ENCODE peak calls at places on chromosomes 7 and 10, in four cellular contexts. E is psoas muscle, P is spleen, U is testis. D is an unnamed sample.

GRCh38 chr10:114285961-114286441 is 46.9 kb downstream of the VWA2 start:
- DNase-seq in U (no peak), E (peak), P (peak), D (no peak)

GRCh38 chr10:91354166-91354565 is 56.0 kb upstream of the HECTD2 start:
- DNase-seq in E (no peak), P (no peak), U (no peak), D (no peak)

GRCh38 chr7:131274986-131275385 is 52.7 kb upstream of the MKLN1 start:
- DNase-seq in P (no peak), E (no peak), U (no peak), D (no peak)

GRCh38 chr7:42227931-42228591 is 8.9 kb downstream of the GLI3 start:
- DNase-seq in U (peak), P (no peak), E (peak), D (peak)

GRCh38 chr10:128036746-128037542 is 89.3 kb downstream of the MKI67 start:
- DNase-seq in E (no peak), P (peak), U (no peak), D (peak)

GRCh38 chr7:40329601-40330153 is 194.9 kb downstream of the SUGCT start:
- DNase-seq in U (no peak), P (no peak), E (no peak), D (peak)

GRCh38 chr10:16919076-16919972 is 102.1 kb upstream of the RSU1 start:
- DNase-seq in U (no peak), E (no peak), P (no peak), D (no peak)

GRCh38 chr10:17673517-17674051 is 29.6 kb downstream of the STAM start:
- DNase-seq in E (no peak), P (no peak), U (no peak), D (peak)

GRCh38 chr10:112637901-112638300 is 190.9 kb downstream of the VTI1A start:
- DNase-seq in U (no peak), E (no peak), P (no peak), D (no peak)

GRCh38 chr7:112138938-112139337 is 67.3 kb downstream of the DOCK4 start:
- DNase-seq in P (no peak), U (no peak), E (no peak), D (no peak)

GRCh38 chr10:92946491-92946890 is 98.2 kb downstream of the EXOC6 start:
- DNase-seq in U (no peak), P (no peak), E (no peak), D (no peak)

GRCh38 chr10:63468947-63469346 is 3.2 kb upstream of the JMJD1C start:
- DNase-seq in E (no peak), U (no peak), P (no peak), D (no peak)

GRCh38 chr10:34434119-34434594 is 380.9 kb downstream of the PARD3 start:
- DNase-seq in U (no peak), P (no peak), E (no peak), D (peak)

GRCh38 chr10:42801135-42801534 is 18.5 kb downstream of the BMS1 start:
- DNase-seq in P (no peak), E (no peak), U (no peak), D (no peak)

GRCh38 chr7:34837316-34837715 is 179.3 kb downstream of the NPSR1 start:
- DNase-seq in P (no peak), E (no peak), U (no peak), D (no peak)

GRCh38 chr7:33395340-33395739 is 266.0 kb downstream of the BBS9 start:
- DNase-seq in U (no peak), P (no peak), E (no peak), D (peak)

GRCh38 chr7:56079450-56080185 is 13.1 kb downstream of the PHKG1 start:
- DNase-seq in E (peak), U (peak), P (peak), D (peak)

GRCh38 chr7:139091677-139091996 is 17.9 kb downstream of the ZC3HAV1 start:
- DNase-seq in E (no peak), P (no peak), U (no peak), D (peak)

GRCh38 chr7:129169171-129169643 is 19.2 kb upstream of the SMO start:
- DNase-seq in P (peak), U (peak), E (peak), D (no peak)

GRCh38 chr10:97823734-97824133 is 25.9 kb upstream of the GOLGA7B start:
- DNase-seq in P (no peak), U (peak), E (peak), D (no peak)

GRCh38 chr7:139271718-139272619 is 40.9 kb downstream of the UBN2 start:
- DNase-seq in E (no peak), U (no peak), P (no peak), D (no peak)

GRCh38 chr7:25720427-25720826 is 431.6 kb upstream of the NFE2L3 start:
- DNase-seq in U (peak), P (no peak), E (no peak), D (no peak)

GRCh38 chr10:7952251-7952650 is 102.2 kb upstream of the GATA3 start:
- DNase-seq in P (no peak), U (no peak), E (no peak), D (no peak)

GRCh38 chr7:12467837-12468236 is 64.2 kb upstream of the VWDE start:
- DNase-seq in P (no peak), E (no peak), U (no peak), D (no peak)

DNA sequence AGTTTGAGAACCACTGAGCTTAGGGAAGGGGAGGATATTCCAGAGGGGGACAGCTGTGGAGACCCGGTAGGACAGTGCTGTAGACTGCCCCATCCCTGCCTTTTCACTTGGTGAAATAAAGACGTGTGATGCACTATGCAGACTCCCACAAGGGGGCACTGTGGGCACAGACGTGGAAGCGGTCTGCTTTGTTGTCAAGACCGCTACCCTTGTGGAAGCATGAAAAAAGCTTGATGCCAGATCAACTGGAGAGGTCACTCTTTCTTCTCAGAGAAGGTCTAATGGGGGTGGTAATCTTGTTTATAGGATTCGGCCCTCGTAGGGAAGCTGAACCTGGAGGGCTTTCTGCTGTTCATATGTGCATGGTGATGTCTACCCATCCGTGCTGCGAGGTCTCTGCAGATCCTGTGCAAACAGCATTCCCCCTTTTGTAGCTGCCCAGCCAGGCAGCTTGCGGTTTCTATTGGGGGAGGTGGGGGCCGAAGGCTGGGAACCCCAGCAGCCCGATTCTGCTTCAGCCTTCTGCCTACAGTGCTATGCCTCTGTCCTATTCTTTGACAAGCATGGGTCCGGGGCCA is 13.7 kb downstream of the RPS24 start:
- DNase-seq in P (peak), U (peak), E (peak), D (peak)
- TF ChIP-seq CTCF in P (peak), U (peak), E (peak), D (peak)

GRCh38 chr7:2353113-2353512 is 1.5 kb upstream of the EIF3B start:
- DNase-seq in U (no peak), E (no peak), P (no peak), D (no peak)

GRCh38 chr7:2354173-2355078 is at the start of gene EIF3B:
- DNase-seq in U (peak), E (peak), P (peak), D (peak)

GRCh38 chr7:2355079-2356008 is 717 bp downstream of the EIF3B start:
- DNase-seq in P (peak), E (peak), U (peak), D (no peak)

GRCh38 chr7:2357165-2357564 is 2.5 kb downstream of the EIF3B start:
- DNase-seq in E (peak), U (no peak), P (no peak), D (no peak)

DNA sequence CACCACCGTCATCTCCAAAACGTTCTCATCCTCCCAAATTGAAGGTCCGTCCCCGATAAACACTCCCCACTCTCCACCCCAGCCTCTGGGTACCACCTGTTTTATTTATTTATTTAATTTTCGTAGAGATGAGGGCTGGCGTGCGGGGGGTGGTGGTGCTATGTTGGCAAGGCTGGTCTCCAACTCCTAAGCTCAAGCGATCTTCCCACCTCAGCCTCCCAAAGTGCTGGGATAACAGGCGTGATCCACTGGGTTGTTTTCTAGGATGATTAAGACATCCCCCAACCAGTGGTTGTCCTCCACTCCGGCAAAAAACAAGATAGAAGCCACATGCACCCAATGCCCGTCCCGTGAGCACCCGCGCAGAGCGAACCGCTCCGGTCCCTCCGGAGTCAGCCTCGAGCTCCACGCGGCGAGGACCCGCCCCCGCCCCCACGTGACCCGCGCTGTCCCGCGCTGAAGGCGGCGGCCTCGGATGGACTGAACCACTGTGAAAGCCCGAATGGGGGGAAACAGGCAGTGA is 916 bp upstream of the EIF3B start:
- DNase-seq in P (peak), U (peak), E (peak), D (peak)
- H3K4me3 ChIP-seq in P (peak), U (peak), E (peak), D (peak)

GRCh38 chr10:121975295-121976086 is 474 bp upstream of the NSMCE4A start:
- DNase-seq in E (no peak), U (no peak), P (no peak), D (no peak)

GRCh38 chr10:121978511-121978910 is 3.5 kb upstream of the NSMCE4A start:
- DNase-seq in E (no peak), U (no peak), P (no peak), D (no peak)

GRCh38 chr10:121974019-121974534 is 940 bp downstream of the NSMCE4A start:
- DNase-seq in U (no peak), P (no peak), E (no peak), D (no peak)

GRCh38 chr10:121976607-121977006 is 1.6 kb upstream of the NSMCE4A start:
- DNase-seq in P (no peak), U (no peak), E (no peak), D (no peak)

DNA sequence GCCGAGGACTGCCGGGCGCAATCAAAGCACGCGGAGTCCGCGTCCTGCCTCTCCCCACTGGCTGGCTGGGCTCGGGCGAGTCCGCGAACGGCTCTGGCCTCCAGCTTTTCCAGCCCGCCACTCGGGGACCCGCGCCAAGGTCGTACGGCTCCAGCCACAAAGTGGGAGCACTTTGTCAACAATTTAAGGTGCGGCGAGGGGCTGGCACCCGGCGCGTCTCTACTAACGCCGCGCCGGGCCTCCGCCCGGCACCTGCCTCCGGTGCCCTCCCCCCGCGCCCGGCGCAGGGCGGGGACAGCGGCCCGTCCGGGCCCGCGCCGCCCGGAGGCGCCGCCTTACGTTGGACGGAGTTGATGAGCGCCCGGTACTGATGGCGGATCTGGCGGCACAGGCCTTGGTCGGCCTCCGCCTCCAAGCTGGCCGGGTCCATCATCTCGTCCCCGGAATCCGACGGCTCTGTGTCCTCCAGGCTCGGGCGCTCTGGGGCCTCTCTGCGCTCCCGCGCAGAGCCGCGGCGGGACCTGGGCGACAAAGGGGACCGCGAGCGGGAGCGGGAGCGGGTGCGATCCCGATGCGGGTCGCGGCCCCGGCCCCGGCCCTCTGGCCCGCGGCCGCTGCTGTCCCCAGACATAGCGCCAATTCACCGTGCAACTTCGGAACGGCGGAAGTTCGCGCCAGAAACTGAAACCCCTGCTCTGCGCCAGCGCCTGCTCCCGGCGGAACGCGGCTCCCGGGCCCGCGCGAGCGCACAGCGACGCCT is at the start of gene NSMCE4A:
- DNase-seq in P (peak), E (peak), U (peak), D (peak)
- TF ChIP-seq CTCF in P (peak), E (no peak), U (no peak), D (peak)

DNA sequence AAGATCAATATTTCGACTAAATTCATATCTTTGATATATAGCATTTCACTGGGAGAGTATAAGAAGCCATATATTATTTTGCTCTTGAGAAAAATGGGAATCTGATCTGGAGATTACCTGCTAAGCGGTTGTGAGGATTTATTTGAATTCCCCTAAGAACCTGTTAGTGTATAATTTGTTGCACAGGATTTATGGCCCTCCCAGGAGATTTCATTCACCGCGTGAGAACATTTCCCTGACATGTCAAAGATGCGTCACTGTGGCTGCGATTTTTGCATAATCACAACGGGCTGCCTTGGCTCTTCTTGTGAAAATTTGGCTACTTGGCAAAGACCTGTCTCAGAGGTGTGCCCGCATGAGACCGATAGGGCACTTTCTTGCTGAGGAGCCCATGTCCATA is 184.7 kb upstream of the PFKP start:
- DNase-seq in P (no peak), U (no peak), E (no peak), D (no peak)
- H3K4me3 ChIP-seq in P (no peak), U (no peak), E (no peak), D (no peak)

GRCh38 chr7:117333168-117333567 is 10.3 kb upstream of the WNT2 start:
- DNase-seq in U (no peak), E (no peak), P (no peak), D (no peak)
- TF ChIP-seq CTCF in U (no peak), E (no peak), P (no peak), D (peak)

GRCh38 chr10:123133511-123133910 is 2.3 kb upstream of the HMX3 start:
- DNase-seq in E (no peak), U (no peak), P (no peak), D (no peak)
- H3K4me3 ChIP-seq in E (peak), U (no peak), P (no peak), D (no peak)